ENCODE peak calls at places on chromosomes 4 and X, in seven cellular contexts. G is astrocyte of the spinal cord, Q is progenitor cell of endocrine pancreas, M is mucosa of descending colon, Z is tibial nerve, C is fibroblast of mammary gland, L is H9. D is an unnamed sample.

GRCh38 chr4:117777721-117778120 is 256.6 kb upstream of the NDST3 start:
- DNase-seq in C (no peak), L (no peak), G (peak), Z (no peak), Q (no peak), M (no peak), D (no peak)

GRCh38 chrX:57366430-57366829 is 79.9 kb downstream of the FAAH2 start:
- DNase-seq in G (no peak), C (no peak), L (no peak), Q (no peak), M (no peak), Z (no peak), D (no peak)

GRCh38 chr4:145956288-145956890 is 17.8 kb upstream of the ZNF827 start:
- DNase-seq in M (no peak), L (peak), Q (peak), C (peak), Z (peak), G (peak), D (peak)

GRCh38 chr4:168634276-168634802 is 137.5 kb downstream of the PALLD start:
- DNase-seq in Z (no peak), Q (no peak), G (peak), C (peak), M (no peak), L (no peak), D (no peak)

GRCh38 chrX:19443886-19444530 is 71.3 kb downstream of the MAP3K15 start:
- DNase-seq in L (no peak), C (no peak), M (no peak), Z (no peak), G (no peak), Q (no peak), D (no peak)

GRCh38 chr4:99235955-99236354 is 16.9 kb upstream of the ADH6 start:
- DNase-seq in Q (no peak), G (no peak), M (no peak), Z (no peak), L (no peak), C (no peak), D (no peak)

GRCh38 chr4:86940176-86940575 is 5.4 kb downstream of the AFF1 start:
- DNase-seq in Z (no peak), M (no peak), L (no peak), Q (no peak), G (no peak), C (peak), D (no peak)

GRCh38 chr4:336099-336892 is 1.3 kb upstream of the ZNF141 start:
- DNase-seq in G (no peak), C (peak), M (peak), Z (peak), Q (peak), L (peak), D (peak)

GRCh38 chr4:103478729-103479128 is 241.1 kb downstream of the TACR3 start:
- DNase-seq in M (no peak), Q (no peak), C (peak), Z (no peak), L (no peak), G (peak), D (no peak)
- TF ChIP-seq CTCF in M (no peak), Q (peak), C (peak), Z (no peak), L (no peak), G (no peak), D (no peak)

DNA sequence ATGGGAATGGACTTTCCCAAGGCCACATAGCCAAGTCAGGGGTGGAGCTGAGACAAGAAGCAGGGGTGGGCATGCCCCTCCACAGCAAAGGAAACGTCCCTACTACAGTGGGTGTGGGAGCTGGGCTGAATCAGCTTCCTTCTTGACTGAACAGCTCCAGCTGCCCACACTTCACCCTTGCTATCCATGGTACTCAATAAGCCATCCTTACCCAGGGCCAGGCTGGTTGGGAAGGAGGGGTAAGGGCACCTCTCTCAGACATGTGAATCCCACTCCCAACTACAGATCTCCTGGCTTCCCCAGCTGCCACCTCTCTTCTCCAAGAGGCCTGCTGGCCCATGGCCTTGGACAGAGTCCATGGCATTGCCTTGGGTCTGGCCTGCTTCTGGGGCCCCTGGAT is 21.0 kb downstream of the LAS1L start:
- DNase-seq in Q (no peak), Z (no peak), L (no peak), C (no peak), G (no peak), M (no peak), D (no peak)
- TF ChIP-seq CTCF in Q (no peak), Z (no peak), L (no peak), C (no peak), G (no peak), M (no peak), D (no peak)

GRCh38 chr4:53614616-53615015 is 23.3 kb upstream of the LNX1 start:
- DNase-seq in G (no peak), Q (no peak), Z (no peak), C (no peak), M (no peak), L (peak), D (no peak)
- TF ChIP-seq CTCF in G (no peak), Q (peak), Z (no peak), C (peak), M (no peak), L (peak), D (no peak)

DNA sequence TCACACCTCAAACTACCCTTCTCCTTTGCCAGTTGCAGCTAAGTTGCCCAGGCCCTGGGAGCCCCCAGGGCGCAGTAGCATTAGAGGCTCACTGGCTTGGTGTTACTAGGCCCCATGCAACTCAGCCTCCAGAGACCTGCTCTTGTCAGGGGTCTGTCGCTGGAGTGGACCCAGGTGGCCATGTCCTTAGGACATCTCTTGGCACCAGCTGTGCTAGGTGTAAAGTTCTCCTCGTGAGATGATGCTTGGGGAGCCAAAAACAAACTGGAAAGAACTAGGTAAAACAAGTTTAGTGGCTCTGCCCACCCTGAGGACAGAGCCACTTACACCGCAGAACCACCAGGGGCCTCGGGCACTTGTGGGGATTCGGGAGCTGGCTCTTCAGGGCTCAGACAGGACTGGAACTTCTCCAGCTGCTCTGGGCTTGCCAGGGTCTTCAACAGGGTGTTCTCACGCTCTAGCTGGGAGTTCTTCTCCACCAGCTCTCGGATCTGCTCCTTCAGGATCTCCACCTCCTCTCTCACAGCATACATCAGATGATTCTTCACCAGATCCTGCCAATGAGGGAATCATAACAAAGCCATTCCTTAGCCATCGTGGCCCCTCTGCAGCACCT is 61.3 kb downstream of the TSC22D3 start:
- DNase-seq in M (no peak), C (peak), Z (no peak), G (peak), L (no peak), Q (no peak), D (no peak)
- TF ChIP-seq CTCF in M (no peak), C (peak), Z (peak), G (peak), L (peak), Q (peak), D (no peak)

GRCh38 chr4:186020793-186021407 is 48.1 kb upstream of the TLR3 start:
- DNase-seq in Q (no peak), Z (no peak), M (no peak), L (no peak), C (no peak), G (no peak), D (no peak)

GRCh38 chr4:186023975-186024374 is 45.0 kb upstream of the TLR3 start:
- DNase-seq in Q (no peak), L (no peak), Z (no peak), M (no peak), C (no peak), G (no peak), D (no peak)

GRCh38 chr4:186020106-186020792 is 48.7 kb upstream of the TLR3 start:
- DNase-seq in M (no peak), C (no peak), G (no peak), Q (no peak), Z (no peak), L (no peak), D (no peak)

GRCh38 chr4:186019264-186019663 is 49.7 kb upstream of the TLR3 start:
- DNase-seq in Z (no peak), L (no peak), M (no peak), C (no peak), G (no peak), Q (no peak), D (no peak)

DNA sequence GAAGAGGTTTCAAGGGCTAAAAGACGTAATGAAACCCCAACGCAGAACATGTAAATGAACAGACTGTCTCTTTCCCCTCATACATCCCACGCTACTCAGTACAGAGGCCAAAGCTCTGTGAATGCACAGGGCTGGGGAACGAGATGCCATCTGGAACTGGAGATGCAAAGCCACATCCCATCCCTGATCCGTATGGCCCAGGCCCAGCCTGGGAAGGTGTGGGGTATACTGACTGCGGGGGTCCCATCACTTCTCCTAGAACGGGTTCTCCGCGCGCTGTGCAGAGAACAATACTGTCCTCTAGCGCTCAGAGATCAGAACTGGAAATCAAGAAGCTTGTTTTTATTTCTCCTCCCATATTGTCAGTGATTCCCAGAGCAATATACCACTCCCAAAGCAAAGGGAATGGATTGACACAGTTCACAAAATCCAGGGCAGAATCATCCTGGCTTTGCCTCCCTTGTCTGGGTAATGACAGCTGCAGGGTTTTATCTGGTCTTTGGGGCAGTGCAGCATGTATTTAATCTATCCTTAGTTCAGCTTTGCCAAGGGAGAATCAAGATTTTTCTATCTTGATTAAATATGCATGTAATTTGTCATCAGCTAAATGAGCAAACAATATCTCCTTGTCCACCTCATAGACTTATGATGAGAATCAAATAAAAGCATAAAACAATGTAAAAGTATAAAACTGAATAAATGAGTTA is 47.3 kb upstream of the TLR3 start:
- DNase-seq in Q (no peak), G (peak), L (peak), C (peak), Z (no peak), M (peak), D (peak)
- TF ChIP-seq CTCF in Q (peak), G (peak), L (peak), C (peak), Z (peak), M (peak), D (peak)